ENCODE peak calls at places on chromosomes 16 and 17, in nine cellular contexts. R is tibial artery; Z is A549; P is aorta; Y is HCT116; V is stomach; A is effector memory CD4-positive, alpha-beta T cell; U is ovary; H is kidney. D is an unnamed sample. For H3K9me3, the result is how much of the 10 kb centered on the place peaks cover.

GRCh38 chr17:75776399-75777242 is 8.0 kb upstream of the UNK start:
- DNase-seq in A (peak), Y (no peak), U (peak), V (no peak), H (no peak), R (peak), P (peak), Z (no peak), D (no peak)

GRCh38 chr17:62163847-62164246 is 98.8 kb upstream of the MED13 start:
- DNase-seq in P (no peak), U (no peak), H (no peak), A (no peak), V (peak), Z (no peak), Y (peak), R (no peak), D (no peak)

GRCh38 chr17:74678541-74678940 is 34.2 kb downstream of the CD300LF start:
- DNase-seq in A (no peak), P (no peak), R (no peak), Y (no peak), Z (peak), U (no peak), V (no peak), H (no peak), D (no peak)

GRCh38 chr17:65131946-65132345 is 5.2 kb upstream of the RGS9 start:
- DNase-seq in U (no peak), Y (no peak), V (no peak), R (no peak), H (no peak), A (no peak), P (no peak), Z (peak), D (no peak)

GRCh38 chr17:33169580-33170285 is 123.4 kb downstream of the ASIC2 start:
- DNase-seq in Z (peak), U (no peak), Y (no peak), V (no peak), H (no peak), R (no peak), P (no peak), A (no peak), D (no peak)

GRCh38 chr17:57187391-57187790 is 68.9 kb upstream of the MSI2 start:
- DNase-seq in V (no peak), P (no peak), H (no peak), R (no peak), Y (no peak), U (no peak), Z (no peak), A (no peak), D (no peak)

GRCh38 chr16:70432800-70433455 is 6.0 kb downstream of the ST3GAL2 start:
- DNase-seq in Z (no peak), P (no peak), V (no peak), H (no peak), R (no peak), A (no peak), U (no peak), Y (no peak), D (no peak)

GRCh38 chr16:10181196-10182162 is 749 bp downstream of the GRIN2A start:
- DNase-seq in P (peak), V (peak), R (peak), A (no peak), H (peak), Z (peak), U (peak), Y (peak), D (peak)

GRCh38 chr16:22216191-22216831 is 10.2 kb downstream of the EEF2K start:
- DNase-seq in Z (no peak), V (no peak), R (no peak), H (no peak), U (no peak), Y (no peak), A (no peak), P (no peak), D (no peak)

GRCh38 chr16:10658943-10659342 is 35.8 kb downstream of the TEKT5 start:
- DNase-seq in R (no peak), Y (no peak), Z (no peak), U (no peak), V (no peak), H (no peak), P (no peak), A (no peak), D (no peak)

GRCh38 chr16:79563919-79564318 is 36.6 kb downstream of the MAF start:
- DNase-seq in A (no peak), Z (no peak), Y (no peak), U (no peak), V (no peak), P (no peak), H (no peak), R (no peak), D (no peak)

GRCh38 chr16:68187505-68187904 is 48.4 kb downstream of the ESRP2 start:
- DNase-seq in U (no peak), Z (no peak), R (no peak), Y (no peak), H (no peak), A (no peak), V (no peak), P (no peak), D (no peak)

GRCh38 chr17:46875849-46876352 is 24.5 kb downstream of the WNT9B start:
- DNase-seq in U (no peak), Y (no peak), P (no peak), A (no peak), R (no peak), Z (peak), H (no peak), V (no peak), D (no peak)
- H3K9me3 ChIP-seq in U (under half), Y (under half), P (under half), A (under half), R (under half), Z (under half), H (under half), V (under half), D (under half)

GRCh38 chr17:78857266-78857665 is 16.7 kb upstream of the USP36 start:
- DNase-seq in Z (no peak), R (no peak), Y (no peak), U (no peak), P (no peak), H (no peak), A (no peak), V (no peak), D (no peak)
- H3K27ac ChIP-seq in Z (no peak), R (no peak), Y (no peak), U (no peak), P (no peak), H (no peak), A (no peak), V (no peak), D (no peak)

DNA sequence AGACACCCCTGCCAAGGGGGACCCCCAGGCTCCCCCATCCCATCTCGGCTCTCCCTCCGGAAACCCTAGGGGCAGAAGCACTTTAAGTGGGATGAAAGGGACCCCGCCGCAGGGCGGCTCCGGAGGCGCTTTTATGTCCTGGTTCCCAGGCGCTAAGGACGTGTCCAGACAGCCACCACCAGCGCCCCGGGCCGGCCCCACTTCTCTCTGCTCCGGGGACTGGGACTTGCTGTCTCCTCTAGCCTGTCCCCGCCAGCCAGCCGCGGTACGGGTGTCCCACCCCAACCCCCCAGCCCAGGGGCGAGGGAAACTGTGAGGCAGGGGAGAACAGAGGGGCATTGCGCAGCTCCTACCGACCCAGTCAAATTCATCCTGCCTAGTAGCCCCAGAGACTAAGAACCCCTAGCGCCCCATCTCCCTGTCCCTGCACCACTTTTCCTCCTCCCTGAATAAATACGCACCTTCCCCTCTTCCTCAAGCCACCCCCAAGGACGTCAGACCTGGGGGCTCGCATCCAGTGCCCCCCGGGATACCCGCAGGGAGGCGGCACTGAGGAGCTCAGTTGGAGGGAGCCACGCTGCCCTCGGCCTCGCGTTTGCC is 4.1 kb downstream of the SP6 start:
- DNase-seq in U (no peak), V (no peak), P (no peak), Y (no peak), R (no peak), Z (no peak), H (no peak), A (no peak), D (no peak)
- H3K4me3 ChIP-seq in U (no peak), V (no peak), P (no peak), Y (no peak), R (no peak), Z (no peak), H (no peak), A (no peak), D (no peak)

DNA sequence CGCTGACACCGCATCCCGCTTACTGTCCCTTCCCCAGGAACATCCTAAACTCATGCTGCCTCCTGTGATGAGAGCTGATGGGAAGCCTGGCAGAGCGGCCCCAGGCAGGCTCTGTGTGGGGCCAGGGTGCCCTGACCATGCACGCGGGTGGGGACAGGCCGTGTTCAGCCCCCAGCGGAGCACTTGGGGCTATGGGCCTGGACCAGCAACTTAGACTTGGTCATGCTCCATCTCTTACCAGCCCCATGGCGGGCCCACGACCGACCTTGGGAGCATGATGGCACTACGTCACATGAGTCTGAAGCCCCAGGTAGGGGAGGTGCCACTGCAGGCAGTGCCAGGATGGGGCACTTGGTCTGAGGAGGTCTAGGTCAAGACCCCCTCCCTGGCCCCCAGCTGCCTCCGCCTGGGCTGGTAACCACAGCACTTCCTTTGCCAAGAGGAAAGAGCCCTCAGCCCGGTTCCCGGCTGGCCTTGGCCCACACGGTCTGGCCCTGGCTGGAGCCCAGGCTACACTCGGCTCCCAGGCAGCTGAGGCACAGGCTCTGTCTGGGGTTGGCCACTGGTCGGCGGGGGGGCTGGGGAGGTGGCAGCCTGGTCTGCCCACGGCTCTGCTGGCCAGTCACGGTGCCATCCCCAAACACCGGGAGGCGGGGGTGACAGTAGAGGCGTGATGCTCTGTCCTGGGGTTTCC is 25.7 kb downstream of the BAHCC1 start:
- DNase-seq in P (peak), Y (no peak), Z (no peak), U (peak), A (no peak), V (peak), R (peak), H (peak), D (peak)
- H3K9me3 ChIP-seq in P (under half), Y (under half), Z (under half), U (under half), A (under half), V (under half), R (under half), H (under half), D (under half)

GRCh38 chr16:77213542-77214108 is 14.4 kb downstream of the SYCE1L start:
- DNase-seq in U (peak), R (no peak), Z (peak), P (no peak), H (peak), A (no peak), V (no peak), Y (peak), D (no peak)
- H3K27ac ChIP-seq in U (no peak), R (no peak), Z (peak), P (no peak), H (no peak), A (no peak), V (no peak), Y (peak), D (no peak)